ENCODE peak calls at places on chromosomes 2 and 18, in eight cellular contexts. T is amniotic epithelial cell; H is transverse colon; J is NCI-H1092 treated with DMSO at 0.1 percent for 48 hours; D is non-pigmented ciliary epithelial cell; O is naive B cell; L is CD4-positive, alpha-beta T cell; F is activated CD8-positive, alpha-beta T cell treated with anti-CD3 and anti-CD28 coated beads for 36 hours. Z is an unnamed sample.

GRCh38 chr2:200585730-200586643 is at the start of gene AOX1:
- DNase-seq in O (peak), L (no peak), J (no peak), F (peak), D (no peak), T (peak), H (peak), Z (peak)

GRCh38 chr2:223972656-223973102 is 15.4 kb downstream of the MRPL44 start:
- DNase-seq in O (no peak), D (no peak), J (no peak), H (no peak), F (no peak), T (no peak), L (no peak), Z (no peak)

GRCh38 chr18:75161629-75162028 is 47.3 kb downstream of the PTGR3 start:
- DNase-seq in D (no peak), F (peak), O (peak), H (peak), J (peak), L (peak), T (peak), Z (peak)

GRCh38 chr2:234725528-234726264 is 226.1 kb upstream of the SH3BP4 start:
- DNase-seq in F (no peak), L (no peak), H (peak), O (no peak), J (no peak), D (no peak), T (no peak), Z (no peak)

GRCh38 chr2:189492451-189492850 is 51.2 kb downstream of the WDR75 start:
- DNase-seq in J (no peak), H (no peak), F (no peak), T (peak), L (no peak), D (no peak), O (no peak), Z (no peak)

GRCh38 chr2:180787330-180787729 is 193.1 kb upstream of the UBE2E3 start:
- DNase-seq in H (no peak), O (no peak), F (no peak), D (no peak), T (peak), J (no peak), L (no peak), Z (no peak)

GRCh38 chr18:26819046-26819445 is 46.5 kb downstream of the AQP4 start:
- DNase-seq in L (no peak), O (no peak), T (no peak), J (no peak), H (no peak), F (no peak), D (no peak), Z (no peak)

GRCh38 chr18:49061906-49062831 is 111.4 kb upstream of the SMAD7 start:
- DNase-seq in J (no peak), T (no peak), O (no peak), F (no peak), D (no peak), H (no peak), L (no peak), Z (no peak)

GRCh38 chr2:156320491-156320896 is 12.0 kb downstream of the NR4A2 start:
- DNase-seq in T (peak), L (no peak), H (peak), F (no peak), J (no peak), D (no peak), O (peak), Z (peak)

GRCh38 chr2:50674876-50675275 is 357.1 kb downstream of the NRXN1 start:
- DNase-seq in O (no peak), T (no peak), D (no peak), J (no peak), H (no peak), L (no peak), F (no peak), Z (no peak)

GRCh38 chr18:14945286-14945685 is 197.3 kb downstream of the ANKRD30B start:
- DNase-seq in L (no peak), O (no peak), F (no peak), H (no peak), D (no peak), T (no peak), J (no peak), Z (no peak)

GRCh38 chr2:221429741-221430491 is 142.2 kb downstream of the EPHA4 start:
- DNase-seq in L (no peak), H (peak), D (no peak), O (no peak), J (peak), T (peak), F (no peak), Z (peak)

GRCh38 chr2:230961091-230961491 is 34.8 kb upstream of the SPATA3 start:
- DNase-seq in D (no peak), L (no peak), O (no peak), H (no peak), J (no peak), T (peak), F (no peak), Z (no peak)

GRCh38 chr2:74831693-74832530 is 2.0 kb upstream of the HK2 start:
- DNase-seq in L (no peak), F (no peak), O (no peak), D (no peak), T (no peak), J (no peak), H (no peak), Z (no peak)

GRCh38 chr18:44704137-44704791 is 23.6 kb downstream of the SETBP1 start:
- DNase-seq in J (no peak), T (no peak), F (no peak), O (no peak), L (no peak), H (no peak), D (no peak), Z (no peak)

GRCh38 chr18:27007880-27008279 is 142.4 kb upstream of the AQP4 start:
- DNase-seq in F (no peak), J (no peak), H (no peak), O (no peak), T (no peak), D (no peak), L (no peak), Z (no peak)

GRCh38 chr2:9717886-9718451 is 87.2 kb upstream of the YWHAQ start:
- DNase-seq in O (no peak), D (no peak), J (peak), L (no peak), F (no peak), H (no peak), T (no peak), Z (no peak)

GRCh38 chr18:59763541-59764136 is 66.4 kb upstream of the CCBE1 start:
- DNase-seq in O (no peak), D (no peak), L (no peak), T (no peak), J (no peak), F (no peak), H (no peak), Z (no peak)

GRCh38 chr2:68726608-68727367 is 7.8 kb upstream of the ARHGAP25 start:
- DNase-seq in T (no peak), O (peak), D (no peak), L (peak), F (peak), H (peak), J (no peak), Z (peak)

GRCh38 chr2:224650815-224651439 is 65.2 kb downstream of the CCDC195 start:
- DNase-seq in D (peak), J (peak), O (peak), T (peak), L (no peak), F (no peak), H (no peak), Z (no peak)

GRCh38 chr2:130834091-130834922 is 2.4 kb upstream of the ARHGEF4 start:
- DNase-seq in D (peak), J (no peak), H (no peak), T (peak), F (no peak), O (no peak), L (no peak), Z (peak)

GRCh38 chr2:45257820-45258219 is 248.6 kb upstream of the SIX2 start:
- DNase-seq in F (no peak), T (no peak), L (no peak), O (no peak), H (no peak), J (no peak), D (no peak), Z (no peak)

GRCh38 chr2:236178921-236179652 is 10.9 kb upstream of the GBX2 start:
- DNase-seq in T (no peak), F (no peak), L (no peak), H (no peak), J (no peak), D (no peak), O (no peak), Z (no peak)

GRCh38 chr2:239646184-239646583 is 245.4 kb upstream of the HDAC4 start:
- DNase-seq in J (no peak), O (no peak), F (no peak), L (no peak), H (no peak), T (no peak), D (no peak), Z (no peak)

GRCh38 chr2:17517481-17518211 is 594 bp downstream of the RAD51AP2 start:
- DNase-seq in L (no peak), J (no peak), O (no peak), F (no peak), H (no peak), T (no peak), D (no peak), Z (no peak)

GRCh38 chr2:207469953-207470699 is 59.6 kb upstream of the CREB1 start:
- DNase-seq in L (no peak), H (no peak), D (no peak), T (no peak), F (no peak), J (peak), O (no peak), Z (no peak)

GRCh38 chr2:43225093-43225787 is 1.2 kb downstream of the ZFP36L2 start:
- DNase-seq in D (no peak), H (peak), T (peak), F (peak), J (peak), L (peak), O (peak), Z (peak)

GRCh38 chr2:95722331-95722730 is 130.5 kb downstream of the TRIM43 start:
- DNase-seq in D (no peak), L (no peak), F (no peak), T (no peak), O (no peak), J (no peak), H (no peak), Z (no peak)

GRCh38 chr2:208017721-208018120 is 7.6 kb downstream of the PLEKHM3 start:
- DNase-seq in O (no peak), L (no peak), D (no peak), J (no peak), H (no peak), T (no peak), F (peak), Z (no peak)

GRCh38 chr2:109144271-109144670 is 15.3 kb downstream of the SH3RF3 start:
- DNase-seq in J (no peak), O (peak), F (peak), L (peak), T (no peak), H (no peak), D (no peak), Z (no peak)

GRCh38 chr2:158056875-158057274 is 44.8 kb upstream of the UPP2 start:
- DNase-seq in L (no peak), H (no peak), T (peak), J (no peak), O (no peak), D (no peak), F (no peak), Z (no peak)

GRCh38 chr2:67974564-67975430 is 88.0 kb downstream of the C1D start:
- DNase-seq in T (no peak), J (peak), H (peak), O (no peak), F (no peak), D (no peak), L (no peak), Z (peak)

GRCh38 chr2:43067254-43068052 is 159.0 kb downstream of the ZFP36L2 start:
- DNase-seq in T (no peak), D (no peak), H (peak), O (no peak), J (no peak), F (no peak), L (no peak), Z (no peak)